ENCODE peak calls at places on chromosomes 16 and 17, in five cellular contexts. One of them, this sample, is unnamed.

GRCh38 chr16:11251525-11252481 is 4.2 kb downstream of the SOCS1 start:
- DNase-seq in SJSA1: peak; percentile 31
- DNase-seq in IMR-90: peak; percentile 91
- DNase-seq in CD8-positive, alpha-beta memory T cell: peak; percentile 74
- DNase-seq in adrenal gland: no peak
- DNase-seq in this sample: no peak

GRCh38 chr16:15993946-15994665 is 44.7 kb downstream of the ABCC1 start:
- DNase-seq in SJSA1: no peak
- DNase-seq in IMR-90: peak; percentile 71
- DNase-seq in CD8-positive, alpha-beta memory T cell: no peak
- DNase-seq in adrenal gland: no peak
- DNase-seq in this sample: peak; percentile 42

GRCh38 chr16:25035494-25036405 is 20.6 kb upstream of the ARHGAP17 start:
- DNase-seq in SJSA1: no peak
- DNase-seq in IMR-90: peak; percentile 47
- DNase-seq in CD8-positive, alpha-beta memory T cell: no peak
- DNase-seq in adrenal gland: no peak
- DNase-seq in this sample: no peak

GRCh38 chr17:33521784-33522183 is 228.7 kb upstream of the ASIC2 start:
- DNase-seq in SJSA1: no peak
- DNase-seq in IMR-90: no peak
- DNase-seq in CD8-positive, alpha-beta memory T cell: no peak
- DNase-seq in adrenal gland: peak; percentile 17
- DNase-seq in this sample: no peak

GRCh38 chr16:74309789-74310781 is 13.5 kb downstream of the PSMD7 start:
- DNase-seq in SJSA1: peak; percentile 42
- DNase-seq in IMR-90: peak; percentile 56
- DNase-seq in CD8-positive, alpha-beta memory T cell: peak; percentile 10
- DNase-seq in adrenal gland: peak; percentile 47
- DNase-seq in this sample: no peak

GRCh38 chr17:6642592-6642991 is 1.7 kb downstream of the TXNDC17 start:
- DNase-seq in SJSA1: no peak
- DNase-seq in IMR-90: peak; percentile 14
- DNase-seq in CD8-positive, alpha-beta memory T cell: no peak
- DNase-seq in adrenal gland: no peak
- DNase-seq in this sample: no peak

GRCh38 chr16:89210165-89210903 is 7.2 kb upstream of the ZNF778 start:
- DNase-seq in SJSA1: no peak
- DNase-seq in IMR-90: no peak
- DNase-seq in CD8-positive, alpha-beta memory T cell: no peak
- DNase-seq in adrenal gland: no peak
- DNase-seq in this sample: no peak

GRCh38 chr17:77728022-77728671 is 230.4 kb upstream of the TNRC6C start:
- DNase-seq in SJSA1: no peak
- DNase-seq in IMR-90: no peak
- DNase-seq in CD8-positive, alpha-beta memory T cell: no peak
- DNase-seq in adrenal gland: no peak
- DNase-seq in this sample: peak; percentile 68

GRCh38 chr16:14088155-14088753 is 17.1 kb downstream of the MRTFB start:
- DNase-seq in SJSA1: no peak
- DNase-seq in IMR-90: no peak
- DNase-seq in CD8-positive, alpha-beta memory T cell: no peak
- DNase-seq in adrenal gland: no peak
- DNase-seq in this sample: no peak

GRCh38 chr17:75059369-75060345 is 12.6 kb downstream of the KCTD2 start:
- DNase-seq in SJSA1: peak; percentile 42
- DNase-seq in IMR-90: peak; percentile 81
- DNase-seq in CD8-positive, alpha-beta memory T cell: no peak
- DNase-seq in adrenal gland: peak; percentile 25
- DNase-seq in this sample: no peak

GRCh38 chr17:7392696-7393612 is 1.4 kb downstream of the PLSCR3 start:
- DNase-seq in SJSA1: no peak
- DNase-seq in IMR-90: no peak
- DNase-seq in CD8-positive, alpha-beta memory T cell: no peak
- DNase-seq in adrenal gland: no peak
- DNase-seq in this sample: no peak

GRCh38 chr16:35181422-35182030 is 1722.1 kb downstream of the TP53TG3F start:
- DNase-seq in SJSA1: no peak
- DNase-seq in IMR-90: no peak
- DNase-seq in CD8-positive, alpha-beta memory T cell: no peak
- DNase-seq in adrenal gland: no peak
- DNase-seq in this sample: no peak

GRCh38 chr16:68786685-68787418 is 49.8 kb downstream of the CDH1 start:
- DNase-seq in SJSA1: no peak
- DNase-seq in IMR-90: peak; percentile 44
- DNase-seq in CD8-positive, alpha-beta memory T cell: no peak
- DNase-seq in adrenal gland: no peak
- DNase-seq in this sample: no peak

GRCh38 chr16:9092963-9093477 is 1.6 kb downstream of the HAPSTR1 start:
- DNase-seq in SJSA1: peak; percentile 50
- DNase-seq in IMR-90: no peak
- DNase-seq in CD8-positive, alpha-beta memory T cell: peak; percentile 15
- DNase-seq in adrenal gland: peak; percentile 50
- DNase-seq in this sample: peak; percentile 65

GRCh38 chr16:61083711-61084110 is 952.5 kb downstream of the CDH8 start:
- DNase-seq in SJSA1: no peak
- DNase-seq in IMR-90: no peak
- DNase-seq in CD8-positive, alpha-beta memory T cell: no peak
- DNase-seq in adrenal gland: no peak
- DNase-seq in this sample: no peak

GRCh38 chr16:74743045-74743667 is 31.5 kb downstream of the FA2H start:
- DNase-seq in SJSA1: no peak
- DNase-seq in IMR-90: no peak
- DNase-seq in CD8-positive, alpha-beta memory T cell: no peak
- DNase-seq in adrenal gland: no peak
- DNase-seq in this sample: no peak

GRCh38 chr16:80467961-80468360 is 72.8 kb upstream of the DYNLRB2 start:
- DNase-seq in SJSA1: no peak
- DNase-seq in IMR-90: no peak
- DNase-seq in CD8-positive, alpha-beta memory T cell: no peak
- DNase-seq in adrenal gland: no peak
- DNase-seq in this sample: no peak

GRCh38 chr16:9039208-9039607 is 52.2 kb upstream of the HAPSTR1 start:
- DNase-seq in SJSA1: peak; percentile 30
- DNase-seq in IMR-90: peak; percentile 55
- DNase-seq in CD8-positive, alpha-beta memory T cell: no peak
- DNase-seq in adrenal gland: no peak
- DNase-seq in this sample: no peak

GRCh38 chr16:47574091-47575054 is 113.2 kb downstream of the PHKB start:
- DNase-seq in SJSA1: peak; percentile 7
- DNase-seq in IMR-90: peak; percentile 49
- DNase-seq in CD8-positive, alpha-beta memory T cell: peak; percentile 26
- DNase-seq in adrenal gland: no peak
- DNase-seq in this sample: no peak

GRCh38 chr17:40062347-40063033 is at the start of gene THRA:
- DNase-seq in SJSA1: peak; percentile 23
- DNase-seq in IMR-90: peak; percentile 23
- DNase-seq in CD8-positive, alpha-beta memory T cell: peak; percentile 67
- DNase-seq in adrenal gland: peak; percentile 73
- DNase-seq in this sample: peak; percentile 88

GRCh38 chr16:70158261-70158939 is 15.2 kb upstream of the CLEC18C start:
- DNase-seq in SJSA1: no peak
- DNase-seq in IMR-90: no peak
- DNase-seq in CD8-positive, alpha-beta memory T cell: no peak
- DNase-seq in adrenal gland: no peak
- DNase-seq in this sample: no peak

GRCh38 chr17:31475378-31476162 is 84.1 kb downstream of the RAB11FIP4 start:
- DNase-seq in SJSA1: no peak
- DNase-seq in IMR-90: no peak
- DNase-seq in CD8-positive, alpha-beta memory T cell: no peak
- DNase-seq in adrenal gland: no peak
- DNase-seq in this sample: no peak

GRCh38 chr17:40442392-40443195 is 656 bp upstream of the IGFBP4 start:
- DNase-seq in SJSA1: peak; percentile 45
- DNase-seq in IMR-90: peak; percentile 47
- DNase-seq in CD8-positive, alpha-beta memory T cell: no peak
- DNase-seq in adrenal gland: peak; percentile 35
- DNase-seq in this sample: peak; percentile 61

GRCh38 chr17:81036128-81036891 is 1.4 kb downstream of the BAIAP2 start:
- DNase-seq in SJSA1: no peak
- DNase-seq in IMR-90: no peak
- DNase-seq in CD8-positive, alpha-beta memory T cell: no peak
- DNase-seq in adrenal gland: no peak
- DNase-seq in this sample: no peak

GRCh38 chr17:78653382-78653781 is 76.2 kb upstream of the DNAH17 start:
- DNase-seq in SJSA1: no peak
- DNase-seq in IMR-90: peak; percentile 47
- DNase-seq in CD8-positive, alpha-beta memory T cell: no peak
- DNase-seq in adrenal gland: no peak
- DNase-seq in this sample: no peak

GRCh38 chr16:54582631-54583250 is 296.2 kb upstream of the IRX3 start:
- DNase-seq in SJSA1: no peak
- DNase-seq in IMR-90: no peak
- DNase-seq in CD8-positive, alpha-beta memory T cell: no peak
- DNase-seq in adrenal gland: no peak
- DNase-seq in this sample: no peak

GRCh38 chr16:72355561-72355960 is 183.6 kb upstream of the PMFBP1 start:
- DNase-seq in SJSA1: no peak
- DNase-seq in IMR-90: peak; percentile 51
- DNase-seq in CD8-positive, alpha-beta memory T cell: no peak
- DNase-seq in adrenal gland: no peak
- DNase-seq in this sample: no peak

GRCh38 chr16:11108466-11108805 is 147.6 kb downstream of the SOCS1 start:
- DNase-seq in SJSA1: no peak
- DNase-seq in IMR-90: no peak
- DNase-seq in CD8-positive, alpha-beta memory T cell: no peak
- DNase-seq in adrenal gland: no peak
- DNase-seq in this sample: no peak

GRCh38 chr17:75152971-75153853 is 1.1 kb downstream of the JPT1 start:
- DNase-seq in SJSA1: peak; percentile 35
- DNase-seq in IMR-90: peak; percentile 28
- DNase-seq in CD8-positive, alpha-beta memory T cell: no peak
- DNase-seq in adrenal gland: peak; percentile 24
- DNase-seq in this sample: peak; percentile 30

GRCh38 chr17:74833501-74834361 is 26.0 kb downstream of the GRIN2C start:
- DNase-seq in SJSA1: no peak
- DNase-seq in IMR-90: peak; percentile 52
- DNase-seq in CD8-positive, alpha-beta memory T cell: no peak
- DNase-seq in adrenal gland: peak; percentile 29
- DNase-seq in this sample: no peak

GRCh38 chr17:45923511-45924268 is 29.3 kb downstream of the MAPT start:
- DNase-seq in SJSA1: no peak
- DNase-seq in IMR-90: peak; percentile 12
- DNase-seq in CD8-positive, alpha-beta memory T cell: no peak
- DNase-seq in adrenal gland: no peak
- DNase-seq in this sample: no peak

GRCh38 chr16:5756969-5757368 is 659.4 kb upstream of the EEF2KMT start:
- DNase-seq in SJSA1: no peak
- DNase-seq in IMR-90: no peak
- DNase-seq in CD8-positive, alpha-beta memory T cell: no peak
- DNase-seq in adrenal gland: no peak
- DNase-seq in this sample: no peak

GRCh38 chr17:9792181-9792840 is 919 bp upstream of the DHRS7C start:
- DNase-seq in SJSA1: no peak
- DNase-seq in IMR-90: no peak
- DNase-seq in CD8-positive, alpha-beta memory T cell: no peak
- DNase-seq in adrenal gland: no peak
- DNase-seq in this sample: no peak

GRCh38 chr16:22065252-22065651 is 27.1 kb upstream of the VWA3A start:
- DNase-seq in SJSA1: no peak
- DNase-seq in IMR-90: no peak
- DNase-seq in CD8-positive, alpha-beta memory T cell: no peak
- DNase-seq in adrenal gland: no peak
- DNase-seq in this sample: no peak

This sample was measured in heart left ventricle.